ENCODE peak calls at places on chromosome 13, in four cellular contexts. One of them, this sample, is unnamed.

GRCh38 chr13:111152836-111153235 is 37.7 kb downstream of the ARHGEF7 start:
- DNase-seq in frontal cortex: no peak
- DNase-seq in NCI-H1105 treated with DMSO at 0.1 percent for 48 hours: no peak
- DNase-seq in GM23338: peak; percentile 17
- DNase-seq in this sample: peak; percentile 21

GRCh38 chr13:21164631-21165030 is 11.7 kb downstream of the SKA3 start:
- DNase-seq in NCI-H1105 treated with DMSO at 0.1 percent for 48 hours: no peak
- DNase-seq in frontal cortex: no peak
- DNase-seq in GM23338: no peak
- DNase-seq in this sample: no peak

GRCh38 chr13:70703755-70704154 is 595.5 kb upstream of the KLHL1 start:
- DNase-seq in NCI-H1105 treated with DMSO at 0.1 percent for 48 hours: no peak
- DNase-seq in frontal cortex: no peak
- DNase-seq in GM23338: no peak
- DNase-seq in this sample: no peak

GRCh38 chr13:47226516-47226915 is 329.7 kb upstream of the HTR2A start:
- DNase-seq in frontal cortex: no peak
- DNase-seq in NCI-H1105 treated with DMSO at 0.1 percent for 48 hours: no peak
- DNase-seq in GM23338: no peak
- DNase-seq in this sample: no peak

GRCh38 chr13:111845621-111846351 is 221.2 kb upstream of the SOX1 start:
- DNase-seq in GM23338: peak; percentile 82
- DNase-seq in frontal cortex: no peak
- DNase-seq in NCI-H1105 treated with DMSO at 0.1 percent for 48 hours: no peak
- DNase-seq in this sample: no peak

GRCh38 chr13:53648673-53649072 is 620.1 kb downstream of the OLFM4 start:
- DNase-seq in GM23338: no peak
- DNase-seq in NCI-H1105 treated with DMSO at 0.1 percent for 48 hours: no peak
- DNase-seq in frontal cortex: no peak
- DNase-seq in this sample: no peak

GRCh38 chr13:68588623-68589022 is 1358.5 kb upstream of the PCDH9 start:
- DNase-seq in GM23338: no peak
- DNase-seq in frontal cortex: no peak
- DNase-seq in NCI-H1105 treated with DMSO at 0.1 percent for 48 hours: no peak
- DNase-seq in this sample: no peak

GRCh38 chr13:44932850-44933251 is 56.4 kb downstream of the NUFIP1 start:
- DNase-seq in frontal cortex: no peak
- DNase-seq in GM23338: no peak
- DNase-seq in NCI-H1105 treated with DMSO at 0.1 percent for 48 hours: no peak
- DNase-seq in this sample: peak; percentile 34

GRCh38 chr13:28958018-28958417 is 137.9 kb downstream of the MTUS2 start:
- DNase-seq in NCI-H1105 treated with DMSO at 0.1 percent for 48 hours: no peak
- DNase-seq in frontal cortex: no peak
- DNase-seq in GM23338: no peak
- DNase-seq in this sample: no peak

GRCh38 chr13:21322988-21323387 is 136.1 kb downstream of the ZDHHC20 start:
- DNase-seq in frontal cortex: no peak
- DNase-seq in NCI-H1105 treated with DMSO at 0.1 percent for 48 hours: no peak
- DNase-seq in GM23338: no peak
- DNase-seq in this sample: peak; percentile 65

GRCh38 chr13:101514695-101515275 is 62.3 kb downstream of the ITGBL1 start:
- DNase-seq in frontal cortex: no peak
- DNase-seq in GM23338: peak; percentile 76
- DNase-seq in NCI-H1105 treated with DMSO at 0.1 percent for 48 hours: peak; percentile 50
- DNase-seq in this sample: peak; percentile 76

GRCh38 chr13:79581870-79582315 is 100.9 kb downstream of the NDFIP2 start:
- DNase-seq in NCI-H1105 treated with DMSO at 0.1 percent for 48 hours: no peak
- DNase-seq in GM23338: no peak
- DNase-seq in frontal cortex: no peak
- DNase-seq in this sample: peak; percentile 57

GRCh38 chr13:44747179-44747578 is 171.0 kb upstream of the TSC22D1 start:
- DNase-seq in frontal cortex: no peak
- DNase-seq in NCI-H1105 treated with DMSO at 0.1 percent for 48 hours: no peak
- DNase-seq in GM23338: no peak
- DNase-seq in this sample: no peak

GRCh38 chr13:114288157-114288591 is 6.8 kb downstream of the UPF3A start:
- DNase-seq in NCI-H1105 treated with DMSO at 0.1 percent for 48 hours: no peak
- DNase-seq in GM23338: no peak
- DNase-seq in frontal cortex: no peak
- DNase-seq in this sample: no peak

GRCh38 chr13:37070956-37071355 is 11.5 kb upstream of the SUPT20H start:
- DNase-seq in NCI-H1105 treated with DMSO at 0.1 percent for 48 hours: no peak
- DNase-seq in GM23338: no peak
- DNase-seq in frontal cortex: no peak
- DNase-seq in this sample: no peak

This sample was measured in pons.